ENCODE peak calls at places on chromosomes 13 and 19, in nine cellular contexts. Q, H, K, B, O, E, P, T and C are unnamed samples.

GRCh38 chr19:47135156-47135555 is 4.5 kb downstream of the SAE1 start:
- DNase-seq in Q (no peak), H (no peak), K (no peak), B (no peak), O (no peak), E (no peak), P (no peak), T (no peak), C (no peak)

GRCh38 chr19:38831142-38831605 is 420 bp downstream of the ECH1 start:
- DNase-seq in Q (peak; percentile 90), H (peak; percentile 86), K (peak; percentile 96), B (peak; percentile 74), O (peak; percentile 56), E (peak; percentile 69), P (peak; percentile 91), T (no peak), C (peak; percentile 92)

GRCh38 chr19:30003862-30004261 is 61.8 kb downstream of the URI1 start:
- DNase-seq in Q (no peak), H (no peak), K (no peak), B (no peak), O (no peak), E (no peak), P (no peak), T (no peak), C (no peak)

GRCh38 chr19:38684862-38685665 is 37.6 kb downstream of the ACTN4 start:
- DNase-seq in Q (no peak), H (no peak), K (no peak), B (no peak), O (peak; percentile 21), E (no peak), P (no peak), T (no peak), C (no peak)

GRCh38 chr13:110412132-110412912 is 105.2 kb downstream of the COL4A2 start:
- DNase-seq in Q (peak; percentile 93), H (peak; percentile 97), K (peak; percentile 99), B (peak; percentile 97), O (peak; percentile 75), E (peak; percentile 82), P (peak; percentile 92), T (peak; percentile 63), C (peak; percentile 99)

GRCh38 chr13:112453207-112453829 is 77.2 kb downstream of the SPACA7 start:
- DNase-seq in Q (no peak), H (no peak), K (no peak), B (no peak), O (no peak), E (no peak), P (no peak), T (no peak), C (no peak)

GRCh38 chr13:77860621-77861020 is 58.0 kb downstream of the EDNRB start:
- DNase-seq in Q (no peak), H (no peak), K (peak; percentile 82), B (no peak), O (no peak), E (no peak), P (peak; percentile 44), T (no peak), C (peak; percentile 71)

GRCh38 chr19:15479391-15480345 is at the start of gene PGLYRP2:
- DNase-seq in Q (peak; percentile 66), H (no peak), K (peak; percentile 40), B (no peak), O (no peak), E (peak; percentile 46), P (peak; percentile 48), T (no peak), C (no peak)

GRCh38 chr19:3507371-3508120 is 1.4 kb downstream of the FZR1 start:
- DNase-seq in Q (no peak), H (peak; percentile 37), K (peak; percentile 52), B (peak; percentile 69), O (peak; percentile 41), E (no peak), P (peak; percentile 6), T (no peak), C (peak; percentile 54)

GRCh38 chr13:74074723-74075122 is 59.5 kb downstream of the KLF12 start:
- DNase-seq in Q (no peak), H (peak; percentile 24), K (peak; percentile 52), B (peak; percentile 10), O (no peak), E (no peak), P (peak; percentile 34), T (no peak), C (peak; percentile 37)

GRCh38 chr19:7331446-7331845 is 17.3 kb upstream of the ARHGEF18 start:
- DNase-seq in Q (no peak), H (no peak), K (no peak), B (no peak), O (no peak), E (no peak), P (no peak), T (no peak), C (no peak)

GRCh38 chr19:8451885-8452284 is 7.1 kb downstream of the HNRNPM start:
- DNase-seq in Q (no peak), H (peak; percentile 88), K (peak; percentile 82), B (peak; percentile 76), O (peak; percentile 40), E (no peak), P (peak; percentile 96), T (no peak), C (peak; percentile 45)

GRCh38 chr19:3324405-3324856 is 42.0 kb upstream of the NFIC start:
- DNase-seq in Q (peak; percentile 66), H (no peak), K (no peak), B (peak; percentile 46), O (peak; percentile 36), E (peak; percentile 83), P (peak; percentile 51), T (peak; percentile 44), C (peak; percentile 54)

GRCh38 chr19:19399733-19400438 is 5.6 kb upstream of the GATAD2A start:
- DNase-seq in Q (peak; percentile 10), H (no peak), K (peak; percentile 75), B (no peak), O (no peak), E (no peak), P (no peak), T (no peak), C (peak; percentile 30)

GRCh38 chr13:110185696-110186095 is 121.3 kb downstream of the COL4A1 start:
- DNase-seq in Q (no peak), H (no peak), K (peak; percentile 9), B (no peak), O (no peak), E (no peak), P (no peak), T (no peak), C (no peak)

GRCh38 chr13:113729329-113730019 is 29.6 kb upstream of the TMEM255B start:
- DNase-seq in Q (peak; percentile 78), H (peak; percentile 14), K (peak; percentile 57), B (no peak), O (no peak), E (no peak), P (no peak), T (no peak), C (peak; percentile 14)

GRCh38 chr13:72726721-72727416 is 560 bp downstream of the MZT1 start:
- DNase-seq in Q (peak; percentile 87), H (peak; percentile 4), K (peak; percentile 66), B (peak; percentile 21), O (peak; percentile 79), E (peak; percentile 81), P (peak; percentile 6), T (peak; percentile 27), C (peak; percentile 66)

DNA sequence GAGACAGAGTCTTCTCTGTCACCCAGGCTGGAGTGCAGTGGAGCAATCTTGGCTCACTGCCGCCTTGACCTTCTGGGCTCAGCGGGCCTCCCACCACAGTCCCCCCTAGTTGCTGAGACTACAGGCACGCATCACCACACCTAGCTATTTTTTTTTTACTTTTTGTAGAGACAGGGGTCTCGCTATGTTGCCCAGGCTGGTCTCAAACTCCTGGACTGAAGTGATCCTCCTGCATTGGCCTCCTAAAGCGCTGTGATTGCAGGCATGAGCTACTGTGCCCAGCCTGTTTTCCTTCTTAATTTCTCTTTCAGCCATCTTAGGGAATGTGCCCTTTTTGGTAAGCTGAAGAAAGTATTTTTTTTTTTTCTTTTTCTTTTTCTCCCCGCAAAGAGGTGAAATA is 42.6 kb upstream of the RNF113B start:
- DNase-seq in Q (no peak), H (no peak), K (no peak), B (no peak), O (no peak), E (no peak), P (no peak), T (no peak), C (no peak)
- H3K4me1 ChIP-seq in Q (peaks cover 39% of the 10 kb centered on the region), H (no peaks in the 10 kb centered on the region), K (peaks cover 32% of the 10 kb centered on the region), B (no peaks in the 10 kb centered on the region), O (no peaks in the 10 kb centered on the region), E (no peaks in the 10 kb centered on the region), P (peaks cover 29% of the 10 kb centered on the region), T (no peaks in the 10 kb centered on the region), C (peaks cover 25% of the 10 kb centered on the region)

DNA sequence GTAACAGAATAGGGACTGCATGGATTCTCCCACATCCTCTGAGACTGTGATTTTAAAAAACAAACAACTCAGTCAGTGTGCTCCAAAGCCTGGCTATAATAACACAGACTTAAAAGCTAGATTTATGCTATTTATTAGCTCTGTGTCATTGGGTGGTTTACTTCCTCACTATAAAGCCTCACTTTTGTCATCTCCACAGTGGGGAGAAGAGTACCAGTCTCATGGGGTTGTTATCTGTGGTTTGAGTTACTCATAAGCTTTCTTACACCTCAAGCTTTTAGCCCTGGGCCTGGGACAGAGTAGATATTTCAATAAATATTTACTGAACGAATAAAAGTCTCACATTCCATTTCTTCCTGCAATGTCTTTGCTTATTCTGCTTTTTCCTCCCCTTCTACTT is 5.3 kb downstream of the RNASEH2B start:
- DNase-seq in Q (no peak), H (peak; percentile 32), K (peak; percentile 70), B (no peak), O (no peak), E (peak; percentile 62), P (peak; percentile 43), T (no peak), C (peak; percentile 14)
- H3K4me3 ChIP-seq in Q (no peak overlapping the region), H (no peak overlapping the region), K (peak overlapping the region; percentile 46), B (no peak overlapping the region), O (no peak overlapping the region), E (peak overlapping the region; percentile 11), P (no peak overlapping the region), T (no peak overlapping the region), C (peak overlapping the region; percentile 40)

DNA sequence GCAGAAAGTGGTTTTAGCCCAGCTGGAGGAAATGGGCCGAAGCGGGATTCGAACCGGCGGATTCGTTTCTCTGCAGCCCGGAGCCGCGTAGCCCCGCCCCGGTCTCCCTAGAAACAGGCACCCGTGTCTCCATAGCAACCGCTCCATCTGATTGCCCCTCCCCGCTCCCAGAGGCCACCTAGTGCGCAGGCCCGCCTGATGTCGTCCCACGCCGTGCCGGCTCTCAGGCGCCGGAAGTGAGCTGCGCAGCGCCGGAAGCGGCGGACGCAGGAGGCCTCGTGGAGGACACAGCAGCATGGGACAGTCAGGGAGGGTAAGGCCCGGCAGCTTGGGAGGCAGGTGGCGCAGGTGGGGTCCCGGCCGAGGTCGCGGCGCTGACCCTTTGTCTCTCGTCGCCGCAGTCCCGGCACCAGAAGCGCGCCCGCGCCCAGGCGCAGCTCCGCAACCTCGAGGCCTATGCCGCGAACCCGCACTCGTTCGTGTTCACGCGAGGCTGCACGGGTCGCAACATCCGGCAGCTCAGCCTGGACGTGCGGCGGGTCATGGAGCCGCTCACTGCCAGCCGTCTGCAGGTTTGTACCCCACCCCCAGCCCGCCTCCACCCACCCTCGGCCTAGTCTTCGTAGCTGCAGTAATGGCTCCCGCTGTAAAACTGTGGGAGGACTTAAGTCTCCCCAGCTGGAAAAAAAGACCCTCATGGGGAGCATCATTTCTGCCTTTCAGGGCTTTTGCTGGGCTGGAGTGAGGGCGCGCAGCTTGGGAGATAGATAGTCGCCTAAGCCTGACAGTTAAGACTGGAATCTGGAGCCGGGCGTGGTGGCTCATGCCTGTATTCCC is at the start of gene PPAN:
- DNase-seq in Q (peak; percentile 99), H (peak; percentile 96), K (peak; percentile 100), B (peak; percentile 99), O (peak; percentile 100), E (peak; percentile 100), P (peak; percentile 99), T (peak; percentile 99), C (peak; percentile 100)
- H3K9ac ChIP-seq in Q (peak within 1 kb of the TSS; percentile 27), H (peak within 1 kb of the TSS; percentile 80), K (peak within 1 kb of the TSS; percentile 91), B (peak within 1 kb of the TSS; percentile 98), O (peak within 1 kb of the TSS; percentile 87), E (peak within 1 kb of the TSS; percentile 100), P (peak within 1 kb of the TSS; percentile 96), T (peak within 1 kb of the TSS; percentile 96), C (peak within 1 kb of the TSS; percentile 94)

GRCh38 chr13:44277459-44277858 is 96.2 kb upstream of the SERP2 start:
- DNase-seq in Q (no peak), H (no peak), K (no peak), B (no peak), O (no peak), E (no peak), P (no peak), T (no peak), C (no peak)
- H3K4me1 ChIP-seq in Q (peaks cover 20% of the 10 kb centered on the region), H (no peaks in the 10 kb centered on the region), K (peaks cover 4% of the 10 kb centered on the region), B (no peaks in the 10 kb centered on the region), O (no peaks in the 10 kb centered on the region), E (peaks cover 77% of the 10 kb centered on the region), P (peaks cover 32% of the 10 kb centered on the region), T (peaks cover 8% of the 10 kb centered on the region), C (no peaks in the 10 kb centered on the region)